ENCODE peak calls at places on chromosomes 1 and 21, in four cellular contexts. Y is left lung, Z is endothelial cell of umbilical vein, N is suprapubic skin. K is an unnamed sample. For H3K4me1, the result is how much of the 10 kb centered on the place peaks cover.

GRCh38 chr1:68293122-68293521 is 60.8 kb upstream of the WLS start:
- DNase-seq in Y (no peak), N (no peak), Z (peak), K (no peak)

GRCh38 chr1:108200627-108201106 is 524 bp upstream of the SLC25A24 start:
- DNase-seq in Y (peak), Z (peak), N (no peak), K (no peak)

GRCh38 chr1:109978761-109979488 is 5.6 kb upstream of the AHCYL1 start:
- DNase-seq in Z (peak), Y (no peak), N (no peak), K (no peak)

GRCh38 chr1:65309317-65310077 is at the start of gene DNAJC6:
- DNase-seq in Y (peak), Z (peak), N (peak), K (peak)

GRCh38 chr1:84299536-84300260 is 1.8 kb upstream of the SAMD13 start:
- DNase-seq in Z (peak), Y (no peak), N (no peak), K (no peak)

GRCh38 chr21:41168391-41169257 is 664 bp downstream of the BACE2 start:
- DNase-seq in Z (peak), N (no peak), Y (peak), K (peak)

GRCh38 chr1:245031041-245031440 is 123.7 kb upstream of the KIF26B start:
- DNase-seq in N (no peak), Y (no peak), Z (no peak), K (no peak)

GRCh38 chr1:169031566-169032224 is 74.8 kb upstream of the ATP1B1 start:
- DNase-seq in Y (no peak), Z (no peak), N (no peak), K (no peak)

GRCh38 chr1:108830119-108831008 is 26.5 kb downstream of the AKNAD1 start:
- DNase-seq in Z (peak), Y (peak), N (peak), K (no peak)

GRCh38 chr1:243507672-243508302 is 251.9 kb downstream of the SDCCAG8 start:
- DNase-seq in Y (no peak), Z (no peak), N (no peak), K (no peak)

GRCh38 chr1:241408170-241408569 is 51.2 kb upstream of the RGS7 start:
- DNase-seq in N (no peak), Y (no peak), Z (peak), K (no peak)

GRCh38 chr21:41460578-41461527 is 34.8 kb downstream of the MX1 start:
- DNase-seq in Y (peak), N (peak), Z (peak), K (peak)

GRCh38 chr1:231171623-231172197 is 9.9 kb downstream of the TRIM67 start:
- DNase-seq in Y (no peak), Z (no peak), N (no peak), K (no peak)

DNA sequence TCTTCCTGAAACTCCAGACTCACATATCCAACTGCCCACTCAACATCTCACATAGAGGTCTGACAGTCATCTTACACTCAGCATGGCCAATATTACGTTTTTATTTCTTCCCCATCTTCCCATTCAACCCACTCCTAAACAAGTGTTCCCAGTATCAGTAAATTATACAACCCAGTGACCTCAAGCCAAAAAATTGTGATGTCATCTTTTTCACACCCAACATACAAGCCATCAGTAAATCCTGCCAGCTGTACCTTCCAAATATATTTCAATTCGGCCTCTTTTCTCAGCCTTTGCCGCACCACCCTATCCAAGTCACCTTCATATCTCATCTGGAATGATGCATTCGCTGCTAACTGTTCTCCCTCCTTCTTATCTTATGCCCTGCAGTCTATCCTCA is 19.6 kb downstream of the UBR4 start:
- DNase-seq in N (no peak), Y (no peak), Z (no peak), K (no peak)
- TF ChIP-seq CTCF in N (no peak), Y (no peak), Z (no peak), K (no peak)

DNA sequence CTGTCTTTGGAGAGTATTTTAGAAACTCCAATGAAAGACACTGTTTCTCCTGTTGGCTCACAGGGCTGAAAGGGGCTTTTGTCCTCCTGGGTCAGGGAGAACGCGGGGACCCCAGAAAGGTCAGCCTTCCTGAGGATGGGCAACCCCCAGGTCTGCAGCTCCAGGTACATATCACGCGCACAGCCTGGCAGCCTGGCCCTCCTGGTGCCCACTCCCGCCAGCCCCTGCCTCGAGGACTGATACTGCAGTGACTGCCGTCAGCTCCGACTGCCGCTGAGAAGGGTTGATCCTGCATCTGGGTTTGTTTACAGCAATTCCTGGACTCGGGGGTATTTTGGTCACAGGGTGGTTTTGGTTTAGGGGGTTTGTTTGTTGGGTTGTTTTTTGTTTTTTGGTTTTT is 58.5 kb downstream of the LACTBL1 start:
- DNase-seq in N (no peak), Z (no peak), Y (no peak), K (no peak)
- H3K4me1 ChIP-seq in N (under half), Z (under half), Y (under half), K (under half)

DNA sequence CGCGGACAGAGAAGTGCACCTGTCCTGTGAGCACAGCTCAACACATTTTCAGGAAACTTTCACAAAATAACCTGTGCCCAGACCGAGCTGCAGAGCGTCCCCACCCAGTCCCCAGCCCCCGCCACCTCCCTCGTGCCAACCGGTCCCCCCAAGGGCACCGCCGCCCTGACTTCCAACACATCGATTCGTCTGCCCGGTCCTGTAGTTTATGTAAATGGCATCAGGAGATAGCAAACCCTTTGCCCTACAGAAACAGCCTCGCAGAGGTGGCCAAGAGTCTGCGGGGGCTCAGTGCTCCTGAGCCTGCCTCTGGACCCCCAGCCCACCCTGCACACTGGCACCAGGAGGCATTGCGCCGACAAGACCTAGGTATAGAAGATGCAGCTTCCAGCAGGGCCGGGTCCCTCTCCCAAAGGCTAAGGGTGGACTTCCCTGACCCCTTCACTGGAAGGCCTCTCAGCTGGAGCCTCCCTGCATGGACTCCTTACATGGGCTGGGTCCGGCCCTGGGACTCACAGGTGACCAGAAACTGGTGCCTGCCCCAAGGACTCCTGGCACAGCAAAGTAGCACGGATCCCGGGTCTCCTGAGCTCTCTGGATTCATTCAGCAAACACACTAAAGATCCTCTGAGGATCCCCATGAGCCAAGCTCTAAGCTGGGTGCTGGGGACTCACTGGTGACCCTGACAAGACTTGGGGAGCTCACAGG is 6.6 kb upstream of the PLEKHG5 start:
- DNase-seq in Z (no peak), N (no peak), Y (no peak), K (no peak)
- H3K4me3 ChIP-seq in Z (peak), N (peak), Y (peak), K (peak)

GRCh38 chr1:89794406-89794805 is 26.4 kb upstream of the LRRC8D start:
- DNase-seq in Z (no peak), N (no peak), Y (no peak), K (no peak)
- TF ChIP-seq CTCF in Z (no peak), N (no peak), Y (no peak), K (no peak)

GRCh38 chr1:23481026-23481597 is 2.9 kb downstream of the ASAP3 start:
- DNase-seq in Y (no peak), Z (no peak), N (no peak), K (no peak)
- H3K4me1 ChIP-seq in Y (under half), Z (under half), N (half or more), K (under half)

K was measured in upper lobe of right lung.